ENCODE peak calls at places on chromosomes 5 and 9, in six cellular contexts. L, X, D, Y, F and U are unnamed samples.

GRCh38 chr9:34620061-34620994 is at the start of gene DCTN3:
- DNase-seq in Y (peak), F (peak), L (peak), D (peak), X (peak), U (peak)

GRCh38 chr9:89743216-89743575 is 138.4 kb downstream of the GADD45G start:
- DNase-seq in L (no peak), Y (no peak), D (no peak), X (no peak), F (no peak), U (no peak)

GRCh38 chr9:33908749-33909148 is 91.8 kb downstream of the UBE2R2 start:
- DNase-seq in L (no peak), Y (no peak), F (no peak), X (no peak), D (no peak), U (no peak)

GRCh38 chr5:140351609-140352334 is 5.4 kb upstream of the HBEGF start:
- DNase-seq in F (no peak), Y (peak), X (no peak), D (no peak), L (peak), U (no peak)

GRCh38 chr9:116275418-116276295 is 122.1 kb downstream of the PAPPA start:
- DNase-seq in X (no peak), Y (no peak), D (no peak), F (no peak), L (no peak), U (no peak)

GRCh38 chr5:45725537-45725936 is 29.4 kb upstream of the HCN1 start:
- DNase-seq in X (no peak), F (no peak), L (no peak), D (no peak), Y (no peak), U (no peak)

GRCh38 chr5:104084896-104085295 is 522.3 kb upstream of the NUDT12 start:
- DNase-seq in F (no peak), D (no peak), X (no peak), Y (no peak), L (no peak), U (no peak)

GRCh38 chr9:106717686-106718085 is 145.3 kb upstream of the ZNF462 start:
- DNase-seq in L (no peak), X (no peak), F (no peak), D (no peak), Y (peak), U (no peak)

GRCh38 chr5:160166069-160166972 is 47.1 kb upstream of the PWWP2A start:
- DNase-seq in D (no peak), F (no peak), L (no peak), Y (no peak), X (no peak), U (no peak)

GRCh38 chr5:55441954-55442353 is 92.8 kb downstream of the PLPP1 start:
- DNase-seq in L (no peak), F (no peak), D (no peak), X (no peak), Y (no peak), U (no peak)

DNA sequence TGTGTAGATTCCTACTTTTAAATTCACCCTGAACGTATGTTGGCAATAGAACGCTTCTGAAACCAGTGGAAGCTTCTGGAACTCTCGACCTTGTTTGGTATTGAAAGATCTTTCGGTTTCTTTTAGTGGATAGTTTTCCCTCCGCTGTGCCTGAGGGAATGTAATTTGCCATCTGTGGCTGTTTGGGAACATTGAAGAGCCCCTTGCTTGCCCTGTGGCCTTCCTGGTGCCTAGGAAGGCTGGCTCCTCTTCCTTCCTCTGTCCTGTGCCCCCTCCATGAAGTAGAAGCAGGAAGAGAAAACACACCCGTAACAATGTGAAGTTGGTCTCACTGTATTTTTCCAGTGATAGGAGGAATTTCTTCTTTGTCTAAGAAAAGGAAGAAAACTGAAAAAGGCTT is 274.3 kb downstream of the AOPEP start:
- DNase-seq in L (no peak), D (no peak), X (no peak), Y (no peak), F (no peak), U (no peak)
- TF ChIP-seq POLR2A in L (no peak), D (no peak), X (no peak), Y (no peak), F (peak), U (no peak)

GRCh38 chr5:112165897-112166737 is 253.0 kb downstream of the EPB41L4A start:
- DNase-seq in X (no peak), L (no peak), Y (no peak), D (no peak), F (no peak), U (no peak)
- TF ChIP-seq POLR2A in X (no peak), L (no peak), Y (no peak), D (no peak), F (no peak), U (no peak)

DNA sequence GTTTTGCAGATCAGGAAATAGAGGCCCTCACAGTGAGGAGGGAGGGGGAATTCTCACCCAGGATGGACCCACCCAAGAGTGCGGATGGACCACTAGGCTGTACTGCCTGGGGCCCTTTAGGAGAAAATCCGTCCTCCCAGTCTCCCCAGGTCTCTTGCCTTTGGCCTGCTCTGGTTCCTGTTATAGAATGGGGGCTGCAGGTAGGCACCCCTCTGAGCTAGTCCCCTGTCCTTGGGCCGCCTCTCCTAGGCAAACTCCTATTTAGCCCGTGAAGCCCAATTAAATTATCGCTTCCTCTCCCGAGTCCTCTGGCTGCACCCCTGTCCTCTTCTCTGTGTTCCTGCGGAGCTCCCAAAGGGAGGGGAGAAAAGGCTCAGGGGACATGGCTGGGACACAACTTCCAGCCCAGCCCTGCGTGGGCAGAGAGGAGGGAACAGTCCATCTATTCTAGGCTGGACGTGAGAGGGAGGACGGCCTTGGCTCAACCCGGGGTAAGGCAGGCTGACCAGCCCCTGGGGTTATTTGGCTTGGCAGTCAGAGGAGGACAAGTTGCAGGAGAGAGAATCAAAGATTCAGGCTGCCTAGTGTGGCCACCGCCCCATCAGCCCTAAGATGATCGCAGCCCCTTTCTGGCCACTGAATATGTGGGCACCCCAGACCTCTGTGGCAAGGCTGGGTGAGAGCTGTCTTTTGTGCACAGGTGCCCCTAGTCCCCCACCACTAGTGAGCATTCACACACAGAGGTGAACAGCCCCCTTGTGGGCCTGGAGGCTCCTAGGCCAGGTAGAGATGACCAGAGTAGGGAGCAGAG is 134.2 kb downstream of the C9orf50 start:
- DNase-seq in X (peak), Y (no peak), L (no peak), D (peak), F (peak), U (no peak)
- TF ChIP-seq POLR2A in X (no peak), Y (no peak), L (no peak), D (no peak), F (peak), U (no peak)

GRCh38 chr5:112419050-112419595 is at the start of gene EPB41L4A:
- DNase-seq in L (peak), D (peak), F (peak), Y (no peak), X (peak), U (no peak)

GRCh38 chr5:112418412-112419049 is 546 bp downstream of the EPB41L4A start:
- DNase-seq in F (no peak), Y (no peak), D (no peak), X (peak), L (peak), U (no peak)

GRCh38 chr5:112417931-112418358 is 1.1 kb downstream of the EPB41L4A start:
- DNase-seq in F (peak), L (peak), X (peak), Y (no peak), D (peak), U (no peak)

GRCh38 chr5:112420111-112420864 is 1.2 kb upstream of the EPB41L4A start:
- DNase-seq in F (peak), D (peak), X (peak), L (peak), Y (peak), U (no peak)

GRCh38 chr5:112419596-112420110 is 576 bp upstream of the EPB41L4A start:
- DNase-seq in L (peak), X (peak), D (peak), Y (peak), F (peak), U (no peak)
- TF ChIP-seq POLR2A in L (peak), X (no peak), D (no peak), Y (no peak), F (no peak), U (no peak)

DNA sequence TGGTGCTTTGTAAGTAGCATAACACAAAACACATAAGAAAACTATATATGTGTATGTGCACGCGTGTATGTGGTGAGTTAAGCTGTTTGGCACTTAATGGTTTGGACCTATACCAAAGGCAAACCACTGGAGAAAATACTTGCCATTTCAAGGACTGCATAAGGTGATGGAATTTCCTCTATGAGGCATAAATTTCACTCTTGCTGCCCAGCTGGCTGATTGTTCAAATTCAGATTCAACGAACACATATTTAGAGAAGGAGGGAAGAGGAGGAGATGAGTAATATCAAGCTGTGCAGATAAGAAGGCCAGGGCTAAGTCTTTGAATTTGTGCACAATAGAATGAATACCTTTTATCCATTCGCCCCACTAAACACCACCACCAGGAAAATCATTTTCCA is 470.6 kb upstream of the MPDZ start:
- DNase-seq in Y (no peak), L (no peak), F (no peak), X (no peak), D (no peak), U (peak)
- TF ChIP-seq POLR2A in Y (no peak), L (no peak), F (no peak), X (no peak), D (no peak), U (no peak)

DNA sequence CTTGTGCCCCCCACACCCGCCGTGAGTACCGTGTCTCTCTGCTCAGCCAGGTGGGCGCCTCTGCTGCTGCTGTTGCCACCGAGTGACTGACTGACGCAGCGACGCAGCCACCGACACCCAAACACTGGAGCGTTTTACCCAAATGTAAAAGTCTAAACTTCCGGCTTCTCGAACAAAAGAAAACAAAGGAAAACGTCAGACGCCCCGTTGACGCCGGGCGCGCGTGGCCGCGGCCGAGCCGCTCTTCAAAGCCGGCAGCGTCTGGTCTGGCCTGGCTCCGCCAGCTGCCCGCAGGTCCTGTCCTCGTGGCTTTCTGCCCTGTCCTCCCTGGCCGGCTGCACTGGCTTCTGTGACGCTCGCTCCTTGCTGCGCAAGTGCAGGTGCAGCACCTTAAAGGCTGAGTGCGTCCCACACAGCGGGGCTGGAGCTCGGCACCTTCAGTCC is 41.4 kb upstream of the CLPTM1L start:
- DNase-seq in X (peak), Y (no peak), L (peak), D (peak), F (peak), U (peak)
- TF ChIP-seq POLR2A in X (no peak), Y (no peak), L (peak), D (no peak), F (no peak), U (no peak)

GRCh38 chr9:130053504-130054427 is at the start of gene GPR107:
- DNase-seq in F (peak), L (peak), Y (peak), D (peak), X (peak), U (peak)
- TF ChIP-seq POLR2A in F (peak), L (peak), Y (peak), D (no peak), X (no peak), U (peak)

GRCh38 chr9:131736440-131736839 is 3.4 kb downstream of the RAPGEF1 start:
- DNase-seq in L (no peak), F (no peak), D (no peak), X (no peak), Y (no peak), U (no peak)

GRCh38 chr9:131733601-131734061 is 6.2 kb downstream of the RAPGEF1 start:
- DNase-seq in L (peak), Y (no peak), D (peak), F (no peak), X (no peak), U (peak)

GRCh38 chr9:131734165-131734610 is 5.7 kb downstream of the RAPGEF1 start:
- DNase-seq in F (no peak), L (peak), Y (no peak), D (peak), X (peak), U (peak)

GRCh38 chr9:131734781-131735180 is 5.1 kb downstream of the RAPGEF1 start:
- DNase-seq in Y (no peak), X (no peak), L (no peak), D (no peak), F (no peak), U (no peak)

GRCh38 chr9:131735238-131736181 is 4.4 kb downstream of the RAPGEF1 start:
- DNase-seq in L (peak), X (no peak), F (no peak), Y (no peak), D (peak), U (no peak)
- TF ChIP-seq POLR2A in L (no peak), X (no peak), F (no peak), Y (no peak), D (no peak), U (no peak)

DNA sequence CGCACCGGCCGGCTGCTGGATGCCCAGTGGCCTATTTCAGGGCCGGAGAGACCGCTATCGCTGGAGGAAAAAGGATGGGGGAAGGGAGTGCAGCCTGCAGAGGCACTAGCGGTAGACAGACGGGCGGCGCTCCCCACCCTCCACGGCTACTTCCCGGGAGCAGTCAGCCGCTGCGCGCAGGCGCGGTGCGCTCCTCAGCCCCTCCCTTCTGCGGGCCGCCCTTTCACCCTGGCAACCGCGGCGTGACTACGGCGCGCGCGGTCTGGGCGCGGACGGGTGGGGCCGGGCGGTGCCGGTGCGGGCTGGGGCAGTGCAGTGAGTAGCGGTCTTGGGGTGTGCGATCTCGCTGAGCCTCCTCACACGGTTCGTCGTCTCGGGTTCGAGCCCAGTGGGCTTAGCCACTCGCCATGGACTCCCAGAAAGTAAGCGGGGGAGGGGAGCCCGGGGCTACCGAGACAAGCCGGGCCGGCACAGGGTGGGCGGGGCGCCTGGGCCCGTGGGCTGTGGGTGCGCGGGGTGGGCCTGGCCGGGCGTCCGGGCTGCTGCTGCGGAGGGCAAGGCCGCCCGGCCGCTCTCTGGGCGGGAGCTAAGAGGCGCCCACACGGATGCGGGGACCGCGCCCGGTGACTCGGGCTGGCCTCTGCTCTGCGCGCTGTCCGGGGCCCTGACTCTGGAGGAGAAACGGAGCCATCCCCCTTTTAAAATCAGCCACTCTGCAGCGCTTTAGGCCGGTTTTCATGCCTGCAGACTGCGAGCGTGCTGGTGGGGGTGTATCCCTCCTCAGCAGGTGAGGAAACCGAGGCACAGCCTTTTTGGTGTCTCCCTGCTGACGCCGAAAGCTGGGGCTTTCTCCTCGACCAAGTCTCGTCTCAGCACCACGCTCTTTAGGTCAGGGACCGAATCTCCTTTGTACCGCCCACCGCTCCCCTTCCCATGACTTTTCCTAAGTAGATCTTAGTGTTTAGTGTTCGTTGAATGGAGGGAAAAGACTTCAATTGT is at the start of gene FSD1L:
- DNase-seq in L (peak), X (peak), Y (peak), F (peak), D (peak), U (peak)
- TF ChIP-seq POLR2A in L (peak), X (no peak), Y (peak), F (peak), D (no peak), U (peak)

GRCh38 chr5:134873987-134874830 is at the start of gene TXNDC15:
- DNase-seq in F (peak), X (peak), D (peak), L (peak), Y (peak), U (peak)
- TF ChIP-seq POLR2A in F (peak), X (no peak), D (no peak), L (peak), Y (peak), U (peak)